ENCODE peak calls at places on chromosome 17, in five cellular contexts. One of them, this sample, is unnamed.

GRCh38 chr17:36534117-36534880 is at the start of gene MYO19:
- DNase-seq in H1: peak
- DNase-seq in H9: peak
- DNase-seq in trophoblast cell: peak
- DNase-seq in neuronal stem cell: peak
- DNase-seq in this sample: peak

GRCh38 chr17:17300624-17301568 is 2.3 kb upstream of the NT5M start:
- DNase-seq in H1: peak
- DNase-seq in H9: peak
- DNase-seq in trophoblast cell: peak
- DNase-seq in neuronal stem cell: peak
- DNase-seq in this sample: peak

GRCh38 chr17:7851438-7852261 is 3.2 kb upstream of the TMEM88 start:
- DNase-seq in H1: peak
- DNase-seq in H9: peak
- DNase-seq in trophoblast cell: peak
- DNase-seq in neuronal stem cell: peak
- DNase-seq in this sample: peak

GRCh38 chr17:44266402-44267164 is 1.4 kb downstream of the SLC4A1 start:
- DNase-seq in H1: no peak
- DNase-seq in H9: no peak
- DNase-seq in trophoblast cell: no peak
- DNase-seq in neuronal stem cell: no peak
- DNase-seq in this sample: no peak

GRCh38 chr17:64781394-64781793 is 119.3 kb upstream of the SMURF2 start:
- DNase-seq in H1: peak
- DNase-seq in H9: peak
- DNase-seq in trophoblast cell: no peak
- DNase-seq in neuronal stem cell: no peak
- DNase-seq in this sample: peak

GRCh38 chr17:42878924-42879595 is 21.5 kb upstream of the G6PC1 start:
- DNase-seq in H1: no peak
- DNase-seq in H9: no peak
- DNase-seq in trophoblast cell: no peak
- DNase-seq in neuronal stem cell: no peak
- DNase-seq in this sample: no peak

GRCh38 chr17:35257080-35257701 is 14.3 kb downstream of the SLFN5 start:
- DNase-seq in H1: no peak
- DNase-seq in H9: no peak
- DNase-seq in trophoblast cell: no peak
- DNase-seq in neuronal stem cell: no peak
- DNase-seq in this sample: no peak

GRCh38 chr17:58303981-58304734 is 23.4 kb upstream of the MPO start:
- DNase-seq in H1: peak
- DNase-seq in H9: peak
- DNase-seq in trophoblast cell: peak
- DNase-seq in neuronal stem cell: no peak
- DNase-seq in this sample: peak

GRCh38 chr17:17839792-17840707 is 3.3 kb upstream of the SREBF1 start:
- DNase-seq in H1: peak
- DNase-seq in H9: peak
- DNase-seq in trophoblast cell: peak
- DNase-seq in neuronal stem cell: peak
- DNase-seq in this sample: peak

GRCh38 chr17:18026408-18026776 is 12.6 kb downstream of the ATPAF2 start:
- DNase-seq in H1: no peak
- DNase-seq in H9: no peak
- DNase-seq in trophoblast cell: peak
- DNase-seq in neuronal stem cell: no peak
- DNase-seq in this sample: peak

GRCh38 chr17:11305524-11305923 is 64.5 kb downstream of the SHISA6 start:
- DNase-seq in H1: no peak
- DNase-seq in H9: no peak
- DNase-seq in trophoblast cell: no peak
- DNase-seq in neuronal stem cell: no peak
- DNase-seq in this sample: no peak

GRCh38 chr17:8991514-8992285 is 26.2 kb upstream of the PIK3R5 start:
- DNase-seq in H1: peak
- DNase-seq in H9: peak
- DNase-seq in trophoblast cell: peak
- DNase-seq in neuronal stem cell: peak
- DNase-seq in this sample: peak

GRCh38 chr17:46811978-46812583 is 6.4 kb downstream of the WNT3 start:
- DNase-seq in H1: no peak
- DNase-seq in H9: no peak
- DNase-seq in trophoblast cell: no peak
- DNase-seq in neuronal stem cell: no peak
- DNase-seq in this sample: peak

GRCh38 chr17:16423226-16423872 is 8.0 kb downstream of the TRPV2 start:
- DNase-seq in H1: no peak
- DNase-seq in H9: peak
- DNase-seq in trophoblast cell: no peak
- DNase-seq in neuronal stem cell: no peak
- DNase-seq in this sample: no peak

GRCh38 chr17:39376434-39376833 is 25.0 kb downstream of the FBXL20 start:
- DNase-seq in H1: no peak
- DNase-seq in H9: no peak
- DNase-seq in trophoblast cell: peak
- DNase-seq in neuronal stem cell: no peak
- DNase-seq in this sample: no peak

GRCh38 chr17:62737513-62737912 is 70.6 kb downstream of the MARCHF10 start:
- DNase-seq in H1: no peak
- DNase-seq in H9: peak
- DNase-seq in trophoblast cell: no peak
- DNase-seq in neuronal stem cell: no peak
- DNase-seq in this sample: no peak

GRCh38 chr17:7667616-7668406 is 17.1 kb downstream of the ATP1B2 start:
- DNase-seq in H1: no peak
- DNase-seq in H9: no peak
- DNase-seq in trophoblast cell: no peak
- DNase-seq in neuronal stem cell: no peak
- DNase-seq in this sample: no peak

GRCh38 chr17:46764709-46765401 is 53.6 kb downstream of the WNT3 start:
- DNase-seq in H1: peak
- DNase-seq in H9: no peak
- DNase-seq in trophoblast cell: no peak
- DNase-seq in neuronal stem cell: no peak
- DNase-seq in this sample: peak

GRCh38 chr17:57523926-57524634 is 221.0 kb downstream of the CCDC182 start:
- DNase-seq in H1: no peak
- DNase-seq in H9: no peak
- DNase-seq in trophoblast cell: no peak
- DNase-seq in neuronal stem cell: no peak
- DNase-seq in this sample: no peak

GRCh38 chr17:56902350-56902749 is 11.5 kb downstream of the TRIM25 start:
- DNase-seq in H1: no peak
- DNase-seq in H9: no peak
- DNase-seq in trophoblast cell: no peak
- DNase-seq in neuronal stem cell: no peak
- DNase-seq in this sample: no peak

GRCh38 chr17:40622509-40622928 is 25.1 kb downstream of the SMARCE1 start:
- DNase-seq in H1: no peak
- DNase-seq in H9: no peak
- DNase-seq in trophoblast cell: no peak
- DNase-seq in neuronal stem cell: no peak
- DNase-seq in this sample: no peak

GRCh38 chr17:65561394-65562205 is at the start of gene AXIN2:
- DNase-seq in H1: peak
- DNase-seq in H9: peak
- DNase-seq in trophoblast cell: peak
- DNase-seq in neuronal stem cell: peak
- DNase-seq in this sample: peak

GRCh38 chr17:65750678-65751077 is 189.2 kb upstream of the AXIN2 start:
- DNase-seq in H1: no peak
- DNase-seq in H9: no peak
- DNase-seq in trophoblast cell: peak
- DNase-seq in neuronal stem cell: no peak
- DNase-seq in this sample: peak

DNA sequence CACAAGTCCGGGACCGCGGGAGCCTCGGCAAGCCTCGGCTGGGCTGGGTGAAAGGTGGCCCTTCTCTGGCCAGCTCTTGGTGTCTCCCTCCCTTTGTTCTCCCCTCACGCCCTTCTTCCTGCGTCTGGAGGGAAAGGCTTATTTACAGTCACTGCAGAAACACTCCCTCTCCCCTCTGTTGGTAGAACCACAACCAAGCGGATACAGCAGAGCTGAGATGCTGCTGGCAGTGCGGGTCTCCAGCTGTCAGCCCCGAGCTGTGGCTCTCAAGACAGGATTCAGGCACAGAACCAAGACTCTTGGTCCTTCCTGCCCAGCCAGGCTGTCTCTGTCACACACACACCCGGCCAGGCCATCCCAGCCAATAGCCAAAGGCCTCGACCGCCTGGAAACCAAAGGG is 133.3 kb downstream of the ENGASE start:
- DNase-seq in H1: no peak
- DNase-seq in H9: no peak
- DNase-seq in trophoblast cell: no peak
- DNase-seq in neuronal stem cell: no peak
- DNase-seq in this sample: no peak
- H2BK5ac ChIP-seq in H1: no peak
- H2BK5ac ChIP-seq in H9: no peak
- H2BK5ac ChIP-seq in trophoblast cell: no peak
- H2BK5ac ChIP-seq in neuronal stem cell: no peak
- H2BK5ac ChIP-seq in this sample: no peak

GRCh38 chr17:73342549-73343167 is 30.9 kb upstream of the CDC42EP4 start:
- DNase-seq in H1: no peak
- DNase-seq in H9: no peak
- DNase-seq in trophoblast cell: no peak
- DNase-seq in neuronal stem cell: peak
- DNase-seq in this sample: peak

GRCh38 chr17:73342057-73342522 is 30.3 kb upstream of the CDC42EP4 start:
- DNase-seq in H1: peak
- DNase-seq in H9: peak
- DNase-seq in trophoblast cell: no peak
- DNase-seq in neuronal stem cell: peak
- DNase-seq in this sample: peak

GRCh38 chr17:73341350-73342056 is 29.7 kb upstream of the CDC42EP4 start:
- DNase-seq in H1: peak
- DNase-seq in H9: no peak
- DNase-seq in trophoblast cell: no peak
- DNase-seq in neuronal stem cell: no peak
- DNase-seq in this sample: no peak

GRCh38 chr17:73343739-73344454 is 32.1 kb upstream of the CDC42EP4 start:
- DNase-seq in H1: no peak
- DNase-seq in H9: no peak
- DNase-seq in trophoblast cell: no peak
- DNase-seq in neuronal stem cell: no peak
- DNase-seq in this sample: no peak

GRCh38 chr17:73343168-73343634 is 31.4 kb upstream of the CDC42EP4 start:
- DNase-seq in H1: peak
- DNase-seq in H9: peak
- DNase-seq in trophoblast cell: no peak
- DNase-seq in neuronal stem cell: peak
- DNase-seq in this sample: peak
- H3K23ac ChIP-seq in H1: no peak
- H3K23ac ChIP-seq in H9: no peak
- H3K23ac ChIP-seq in trophoblast cell: no peak
- H3K23ac ChIP-seq in neuronal stem cell: no peak
- H3K23ac ChIP-seq in this sample: no peak

GRCh38 chr17:75146597-75146996 is 7.7 kb downstream of the JPT1 start:
- DNase-seq in H1: no peak
- DNase-seq in H9: no peak
- DNase-seq in trophoblast cell: peak
- DNase-seq in neuronal stem cell: no peak
- DNase-seq in this sample: no peak
- H2BK5ac ChIP-seq in H1: no peak
- H2BK5ac ChIP-seq in H9: no peak
- H2BK5ac ChIP-seq in trophoblast cell: no peak
- H2BK5ac ChIP-seq in neuronal stem cell: no peak
- H2BK5ac ChIP-seq in this sample: no peak

GRCh38 chr17:77352996-77353395 is 212.2 kb downstream of the SEC14L1 start:
- DNase-seq in H1: no peak
- DNase-seq in H9: no peak
- DNase-seq in trophoblast cell: no peak
- DNase-seq in neuronal stem cell: no peak
- DNase-seq in this sample: no peak

GRCh38 chr17:77356109-77356689 is 215.4 kb downstream of the SEC14L1 start:
- DNase-seq in H1: no peak
- DNase-seq in H9: no peak
- DNase-seq in trophoblast cell: peak
- DNase-seq in neuronal stem cell: no peak
- DNase-seq in this sample: no peak

GRCh38 chr17:77354721-77355455 is 214.1 kb downstream of the SEC14L1 start:
- DNase-seq in H1: no peak
- DNase-seq in H9: peak
- DNase-seq in trophoblast cell: peak
- DNase-seq in neuronal stem cell: no peak
- DNase-seq in this sample: peak

GRCh38 chr17:77353684-77354419 is 213.1 kb downstream of the SEC14L1 start:
- DNase-seq in H1: no peak
- DNase-seq in H9: no peak
- DNase-seq in trophoblast cell: no peak
- DNase-seq in neuronal stem cell: no peak
- DNase-seq in this sample: no peak

GRCh38 chr17:77354420-77354720 is 213.6 kb downstream of the SEC14L1 start:
- DNase-seq in H1: no peak
- DNase-seq in H9: no peak
- DNase-seq in trophoblast cell: no peak
- DNase-seq in neuronal stem cell: no peak
- DNase-seq in this sample: no peak
- H3K23ac ChIP-seq in H1: no peak
- H3K23ac ChIP-seq in H9: no peak
- H3K23ac ChIP-seq in trophoblast cell: no peak
- H3K23ac ChIP-seq in neuronal stem cell: peak
- H3K23ac ChIP-seq in this sample: no peak

DNA sequence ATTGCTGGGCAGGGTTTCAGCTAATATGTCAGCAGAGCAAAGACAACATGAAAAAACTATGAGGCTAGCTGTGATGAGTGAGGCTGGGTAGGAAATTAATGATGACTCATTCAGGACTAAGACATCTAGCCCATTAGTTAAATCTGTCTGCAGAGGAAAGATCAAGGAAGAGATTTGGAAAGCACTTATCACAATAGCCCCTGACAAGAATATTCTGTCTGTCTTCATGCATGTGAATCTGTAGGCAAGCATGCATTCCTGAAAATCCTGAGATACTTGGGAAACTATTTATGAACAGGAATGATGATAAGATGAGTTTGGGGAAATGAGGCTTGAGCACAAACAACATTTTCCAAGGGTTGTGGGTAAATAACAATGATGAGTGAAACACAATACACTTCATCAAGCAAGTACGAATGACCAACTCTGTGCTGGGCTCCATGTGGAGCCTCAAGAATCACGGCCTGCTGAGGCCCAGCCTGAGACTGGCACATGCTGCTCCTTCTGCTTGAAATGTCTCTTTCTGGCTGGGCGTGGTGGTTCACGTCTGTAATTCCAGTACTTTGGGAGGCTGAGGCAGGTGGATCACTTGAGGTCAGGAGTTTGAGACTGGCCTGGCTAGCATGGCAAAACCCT is 96.5 kb upstream of the ASIC2 start:
- DNase-seq in H1: no peak
- DNase-seq in H9: no peak
- DNase-seq in trophoblast cell: peak
- DNase-seq in neuronal stem cell: no peak
- DNase-seq in this sample: peak
- H2BK5ac ChIP-seq in H1: no peak
- H2BK5ac ChIP-seq in H9: no peak
- H2BK5ac ChIP-seq in trophoblast cell: peak
- H2BK5ac ChIP-seq in neuronal stem cell: no peak
- H2BK5ac ChIP-seq in this sample: no peak